ENCODE peak calls at places on chromosomes 3 and 15, in seven cellular contexts. One of them, this sample, is unnamed.
A peak's percentile ranks its signal among the peaks of the same experiment; 100 is the strongest.

GRCh38 chr3:47899495-47900108 is 96.7 kb downstream of the DHX30 start:
- DNase-seq in left lung: no peak
- DNase-seq in effector memory CD4-positive, alpha-beta T cell: no peak
- DNase-seq in uterus: no peak
- DNase-seq in transverse colon: no peak
- DNase-seq in suprapubic skin: no peak
- DNase-seq in ovary: no peak
- DNase-seq in this sample: no peak

GRCh38 chr3:133944181-133944580 is 48.5 kb upstream of the RAB6B start:
- DNase-seq in transverse colon: no peak
- DNase-seq in ovary: no peak
- DNase-seq in uterus: peak; percentile 10
- DNase-seq in suprapubic skin: peak; percentile 24
- DNase-seq in left lung: peak; percentile 30
- DNase-seq in effector memory CD4-positive, alpha-beta T cell: no peak
- DNase-seq in this sample: no peak

GRCh38 chr15:72785452-72786243 is 2.1 kb upstream of the ADPGK start:
- DNase-seq in effector memory CD4-positive, alpha-beta T cell: peak; percentile 50
- DNase-seq in suprapubic skin: no peak
- DNase-seq in left lung: no peak
- DNase-seq in ovary: no peak
- DNase-seq in uterus: no peak
- DNase-seq in transverse colon: peak; percentile 14
- DNase-seq in this sample: peak; percentile 77

GRCh38 chr3:42229942-42230688 is 35.9 kb downstream of the CCK start:
- DNase-seq in effector memory CD4-positive, alpha-beta T cell: no peak
- DNase-seq in transverse colon: no peak
- DNase-seq in suprapubic skin: no peak
- DNase-seq in ovary: no peak
- DNase-seq in left lung: no peak
- DNase-seq in uterus: no peak
- DNase-seq in this sample: no peak

GRCh38 chr3:127780536-127781400 is 41.5 kb downstream of the MGLL start:
- DNase-seq in effector memory CD4-positive, alpha-beta T cell: no peak
- DNase-seq in left lung: no peak
- DNase-seq in uterus: no peak
- DNase-seq in suprapubic skin: no peak
- DNase-seq in transverse colon: no peak
- DNase-seq in ovary: no peak
- DNase-seq in this sample: no peak

GRCh38 chr3:132205609-132206008 is 111.6 kb upstream of the ACP3 start:
- DNase-seq in ovary: no peak
- DNase-seq in transverse colon: no peak
- DNase-seq in effector memory CD4-positive, alpha-beta T cell: no peak
- DNase-seq in suprapubic skin: no peak
- DNase-seq in left lung: no peak
- DNase-seq in uterus: no peak
- DNase-seq in this sample: no peak

GRCh38 chr3:193345431-193345830 is 33.1 kb downstream of the ATP13A5 start:
- DNase-seq in effector memory CD4-positive, alpha-beta T cell: no peak
- DNase-seq in uterus: no peak
- DNase-seq in left lung: no peak
- DNase-seq in transverse colon: no peak
- DNase-seq in suprapubic skin: no peak
- DNase-seq in ovary: no peak
- DNase-seq in this sample: no peak

GRCh38 chr15:92492556-92492955 is 98.9 kb downstream of the ST8SIA2 start:
- DNase-seq in ovary: no peak
- DNase-seq in transverse colon: no peak
- DNase-seq in uterus: no peak
- DNase-seq in suprapubic skin: no peak
- DNase-seq in effector memory CD4-positive, alpha-beta T cell: no peak
- DNase-seq in left lung: no peak
- DNase-seq in this sample: no peak

GRCh38 chr3:14870564-14871060 is 51.9 kb downstream of the FGD5 start:
- DNase-seq in effector memory CD4-positive, alpha-beta T cell: no peak
- DNase-seq in suprapubic skin: peak; percentile 31
- DNase-seq in transverse colon: no peak
- DNase-seq in left lung: no peak
- DNase-seq in ovary: no peak
- DNase-seq in uterus: no peak
- DNase-seq in this sample: peak; percentile 5

GRCh38 chr3:16485024-16485992 is 28.2 kb downstream of the RFTN1 start:
- DNase-seq in effector memory CD4-positive, alpha-beta T cell: no peak
- DNase-seq in left lung: no peak
- DNase-seq in ovary: no peak
- DNase-seq in transverse colon: no peak
- DNase-seq in suprapubic skin: no peak
- DNase-seq in uterus: no peak
- DNase-seq in this sample: no peak

GRCh38 chr15:55863911-55864310 is 121.0 kb upstream of the PRTG start:
- DNase-seq in uterus: no peak
- DNase-seq in transverse colon: no peak
- DNase-seq in effector memory CD4-positive, alpha-beta T cell: no peak
- DNase-seq in suprapubic skin: no peak
- DNase-seq in ovary: no peak
- DNase-seq in left lung: no peak
- DNase-seq in this sample: no peak

GRCh38 chr3:51682079-51682478 is 11.0 kb downstream of the TEX264 start:
- DNase-seq in suprapubic skin: no peak
- DNase-seq in effector memory CD4-positive, alpha-beta T cell: peak; percentile 67
- DNase-seq in left lung: peak; percentile 59
- DNase-seq in transverse colon: peak; percentile 74
- DNase-seq in uterus: peak; percentile 70
- DNase-seq in ovary: peak; percentile 60
- DNase-seq in this sample: peak; percentile 81

GRCh38 chr3:72413228-72413627 is 435.0 kb downstream of the SHQ1 start:
- DNase-seq in left lung: no peak
- DNase-seq in uterus: no peak
- DNase-seq in transverse colon: no peak
- DNase-seq in suprapubic skin: no peak
- DNase-seq in effector memory CD4-positive, alpha-beta T cell: no peak
- DNase-seq in ovary: no peak
- DNase-seq in this sample: no peak

GRCh38 chr15:48641416-48641815 is 4.1 kb downstream of the FBN1 start:
- DNase-seq in transverse colon: no peak
- DNase-seq in ovary: no peak
- DNase-seq in uterus: no peak
- DNase-seq in suprapubic skin: no peak
- DNase-seq in effector memory CD4-positive, alpha-beta T cell: no peak
- DNase-seq in left lung: no peak
- DNase-seq in this sample: no peak

GRCh38 chr3:168165390-168166269 is 69.9 kb upstream of the GOLIM4 start:
- DNase-seq in ovary: peak; percentile 50
- DNase-seq in effector memory CD4-positive, alpha-beta T cell: no peak
- DNase-seq in uterus: peak; percentile 68
- DNase-seq in left lung: peak; percentile 39
- DNase-seq in suprapubic skin: no peak
- DNase-seq in transverse colon: peak; percentile 68
- DNase-seq in this sample: no peak

GRCh38 chr15:78913012-78913411 is 31.8 kb downstream of the CTSH start:
- DNase-seq in ovary: no peak
- DNase-seq in left lung: no peak
- DNase-seq in effector memory CD4-positive, alpha-beta T cell: no peak
- DNase-seq in transverse colon: no peak
- DNase-seq in uterus: no peak
- DNase-seq in suprapubic skin: no peak
- DNase-seq in this sample: no peak

GRCh38 chr3:127848131-127849129 is 26.1 kb upstream of the MGLL start:
- DNase-seq in transverse colon: no peak
- DNase-seq in effector memory CD4-positive, alpha-beta T cell: no peak
- DNase-seq in uterus: no peak
- DNase-seq in left lung: no peak
- DNase-seq in suprapubic skin: no peak
- DNase-seq in ovary: no peak
- DNase-seq in this sample: no peak

GRCh38 chr3:46845397-46845859 is 17.8 kb downstream of the MYL3 start:
- DNase-seq in transverse colon: peak; percentile 65
- DNase-seq in suprapubic skin: peak; percentile 90
- DNase-seq in ovary: peak; percentile 84
- DNase-seq in uterus: peak; percentile 85
- DNase-seq in effector memory CD4-positive, alpha-beta T cell: no peak
- DNase-seq in left lung: peak; percentile 75
- DNase-seq in this sample: no peak

GRCh38 chr3:184651945-184652344 is 59.9 kb downstream of the MAGEF1 start:
- DNase-seq in transverse colon: no peak
- DNase-seq in left lung: no peak
- DNase-seq in uterus: no peak
- DNase-seq in suprapubic skin: no peak
- DNase-seq in ovary: no peak
- DNase-seq in effector memory CD4-positive, alpha-beta T cell: no peak
- DNase-seq in this sample: no peak

GRCh38 chr3:127196002-127196401 is 3.1 kb downstream of the PRR23E start:
- DNase-seq in ovary: no peak
- DNase-seq in left lung: no peak
- DNase-seq in uterus: no peak
- DNase-seq in suprapubic skin: peak; percentile 48
- DNase-seq in effector memory CD4-positive, alpha-beta T cell: no peak
- DNase-seq in transverse colon: no peak
- DNase-seq in this sample: no peak

GRCh38 chr15:42042602-42043400 is 22.0 kb upstream of the PLA2G4E start:
- DNase-seq in left lung: no peak
- DNase-seq in transverse colon: no peak
- DNase-seq in effector memory CD4-positive, alpha-beta T cell: no peak
- DNase-seq in ovary: no peak
- DNase-seq in uterus: no peak
- DNase-seq in suprapubic skin: peak; percentile 34
- DNase-seq in this sample: no peak

GRCh38 chr3:41521000-41521655 is 321.8 kb downstream of the CTNNB1 start:
- DNase-seq in left lung: no peak
- DNase-seq in ovary: no peak
- DNase-seq in suprapubic skin: no peak
- DNase-seq in effector memory CD4-positive, alpha-beta T cell: no peak
- DNase-seq in transverse colon: no peak
- DNase-seq in uterus: no peak
- DNase-seq in this sample: no peak

GRCh38 chr3:107845355-107846281 is 245.2 kb downstream of the CD47 start:
- DNase-seq in uterus: no peak
- DNase-seq in ovary: no peak
- DNase-seq in effector memory CD4-positive, alpha-beta T cell: no peak
- DNase-seq in suprapubic skin: no peak
- DNase-seq in transverse colon: no peak
- DNase-seq in left lung: no peak
- DNase-seq in this sample: no peak

DNA sequence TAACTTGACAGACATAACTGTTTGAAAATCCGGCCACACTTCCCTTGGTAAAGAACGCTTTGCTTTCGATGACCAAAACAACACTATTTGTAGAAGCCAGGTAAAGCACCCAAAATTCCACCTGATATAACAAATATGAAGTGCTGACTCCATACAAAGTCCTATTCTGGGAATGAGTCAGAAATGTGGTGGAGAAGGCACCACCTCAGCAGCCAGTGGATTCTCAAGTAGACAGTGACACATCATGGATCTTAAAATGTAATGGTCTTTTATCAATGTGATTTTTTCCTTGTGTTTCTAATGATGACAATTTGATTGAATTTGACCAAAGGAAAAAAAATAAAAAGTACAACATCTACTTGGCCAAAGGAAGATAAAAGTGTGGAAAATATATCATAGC is 135.0 kb upstream of the WNT5A start:
- DNase-seq in left lung: no peak
- DNase-seq in suprapubic skin: no peak
- DNase-seq in transverse colon: no peak
- DNase-seq in ovary: no peak
- DNase-seq in uterus: no peak
- DNase-seq in effector memory CD4-positive, alpha-beta T cell: no peak
- DNase-seq in this sample: no peak
- H3K4me3 ChIP-seq in left lung: no peak overlapping the region
- H3K4me3 ChIP-seq in suprapubic skin: no peak overlapping the region
- H3K4me3 ChIP-seq in transverse colon: no peak overlapping the region
- H3K4me3 ChIP-seq in ovary: no peak overlapping the region
- H3K4me3 ChIP-seq in uterus: no peak overlapping the region
- H3K4me3 ChIP-seq in effector memory CD4-positive, alpha-beta T cell: no peak overlapping the region
- H3K4me3 ChIP-seq in this sample: no peak overlapping the region

DNA sequence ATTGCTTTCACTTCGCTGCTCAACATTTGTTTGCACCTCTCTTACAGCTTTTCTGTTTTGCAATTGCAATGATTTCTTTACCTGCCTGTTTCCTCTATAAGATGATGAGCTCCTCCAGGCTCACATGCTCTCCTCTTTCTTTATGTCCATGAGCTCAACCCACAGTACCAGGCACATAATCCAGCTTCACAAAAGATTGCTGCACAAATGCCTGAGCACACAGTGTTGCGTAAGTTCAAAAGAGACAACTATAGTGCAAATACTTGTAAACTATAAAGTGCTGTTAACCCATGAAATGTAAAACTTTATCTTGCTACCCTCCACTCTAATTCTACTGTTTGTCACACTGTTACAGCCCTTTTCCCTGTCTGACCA is 101.0 kb upstream of the LPP start:
- DNase-seq in transverse colon: no peak
- DNase-seq in uterus: no peak
- DNase-seq in ovary: no peak
- DNase-seq in left lung: no peak
- DNase-seq in suprapubic skin: no peak
- DNase-seq in effector memory CD4-positive, alpha-beta T cell: no peak
- DNase-seq in this sample: no peak
- H3K4me1 ChIP-seq in transverse colon: peaks cover 10% of the 10 kb centered on the region
- H3K4me1 ChIP-seq in uterus: peaks cover 8% of the 10 kb centered on the region
- H3K4me1 ChIP-seq in ovary: peaks cover 15% of the 10 kb centered on the region
- H3K4me1 ChIP-seq in left lung: peaks cover 18% of the 10 kb centered on the region
- H3K4me1 ChIP-seq in suprapubic skin: peaks cover 22% of the 10 kb centered on the region
- H3K4me1 ChIP-seq in effector memory CD4-positive, alpha-beta T cell: peaks cover 9% of the 10 kb centered on the region
- H3K4me1 ChIP-seq in this sample: peaks cover 15% of the 10 kb centered on the region

GRCh38 chr3:62057339-62058047 is 315.9 kb downstream of the FEZF2 start:
- DNase-seq in uterus: no peak
- DNase-seq in effector memory CD4-positive, alpha-beta T cell: no peak
- DNase-seq in transverse colon: no peak
- DNase-seq in ovary: no peak
- DNase-seq in left lung: no peak
- DNase-seq in suprapubic skin: no peak
- DNase-seq in this sample: no peak
- H3K27ac ChIP-seq in uterus: no peak overlapping the region
- H3K27ac ChIP-seq in effector memory CD4-positive, alpha-beta T cell: no peak overlapping the region
- H3K27ac ChIP-seq in transverse colon: no peak overlapping the region
- H3K27ac ChIP-seq in ovary: no peak overlapping the region
- H3K27ac ChIP-seq in left lung: no peak overlapping the region
- H3K27ac ChIP-seq in suprapubic skin: no peak overlapping the region
- H3K27ac ChIP-seq in this sample: no peak overlapping the region

DNA sequence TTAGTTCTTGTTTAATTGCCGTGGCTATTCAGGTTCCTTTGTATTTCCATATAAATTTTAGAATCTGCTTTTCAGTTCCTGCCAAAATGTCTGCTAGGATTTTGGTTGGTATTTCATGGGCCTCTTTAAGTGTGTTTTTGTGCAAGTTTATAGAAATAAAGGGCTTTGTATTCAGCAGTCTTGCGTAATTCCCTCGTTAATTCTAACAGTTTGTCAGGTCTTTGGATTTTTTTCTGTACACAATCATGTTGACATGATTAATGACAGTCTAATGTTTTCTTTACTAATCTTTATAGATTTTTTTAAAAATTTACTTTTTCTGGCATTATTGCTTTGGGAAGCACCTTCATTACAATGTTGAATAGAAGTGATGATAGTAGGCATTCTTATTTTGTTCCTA is 120.9 kb downstream of the NEK11 start:
- DNase-seq in left lung: no peak
- DNase-seq in ovary: no peak
- DNase-seq in uterus: no peak
- DNase-seq in effector memory CD4-positive, alpha-beta T cell: no peak
- DNase-seq in transverse colon: no peak
- DNase-seq in suprapubic skin: no peak
- DNase-seq in this sample: no peak
- H3K4me3 ChIP-seq in left lung: no peak overlapping the region
- H3K4me3 ChIP-seq in ovary: no peak overlapping the region
- H3K4me3 ChIP-seq in uterus: no peak overlapping the region
- H3K4me3 ChIP-seq in effector memory CD4-positive, alpha-beta T cell: no peak overlapping the region
- H3K4me3 ChIP-seq in transverse colon: no peak overlapping the region
- H3K4me3 ChIP-seq in suprapubic skin: no peak overlapping the region
- H3K4me3 ChIP-seq in this sample: no peak overlapping the region